ENCODE peak calls at places on chromosomes 7 and 10, in five cellular contexts. N is CD8-positive, alpha-beta T cell; Z is fibroblast of lung; F is BJ; K is upper lobe of left lung. P is an unnamed sample.

GRCh38 chr10:59654007-59654406 is 55.6 kb downstream of the SLC16A9 start:
- DNase-seq in N (no peak), Z (peak), F (no peak), K (no peak), P (no peak)

GRCh38 chr7:83794834-83795233 is 145.9 kb upstream of the SEMA3E start:
- DNase-seq in N (no peak), Z (no peak), F (no peak), K (no peak), P (no peak)

GRCh38 chr10:130820880-130821482 is 490.5 kb downstream of the TCERG1L start:
- DNase-seq in N (no peak), Z (no peak), F (no peak), K (no peak), P (no peak)

GRCh38 chr10:102342462-102342861 is 53.0 kb upstream of the NFKB2 start:
- DNase-seq in N (no peak), Z (peak), F (no peak), K (no peak), P (no peak)

GRCh38 chr10:130784326-130784725 is 527.2 kb downstream of the TCERG1L start:
- DNase-seq in N (no peak), Z (no peak), F (no peak), K (no peak), P (no peak)

GRCh38 chr10:99921948-99922347 is 87.8 kb downstream of the DNMBP start:
- DNase-seq in N (no peak), Z (no peak), F (no peak), K (no peak), P (no peak)

GRCh38 chr7:152544971-152545619 is 109.3 kb upstream of the KMT2C start:
- DNase-seq in N (no peak), Z (no peak), F (no peak), K (no peak), P (no peak)

GRCh38 chr10:79984851-79985250 is 35.9 kb upstream of the SFTPD start:
- DNase-seq in N (no peak), Z (peak), F (no peak), K (peak), P (no peak)

GRCh38 chr7:44283381-44284211 is 41.8 kb downstream of the CAMK2B start:
- DNase-seq in N (no peak), Z (no peak), F (no peak), K (peak), P (no peak)

DNA sequence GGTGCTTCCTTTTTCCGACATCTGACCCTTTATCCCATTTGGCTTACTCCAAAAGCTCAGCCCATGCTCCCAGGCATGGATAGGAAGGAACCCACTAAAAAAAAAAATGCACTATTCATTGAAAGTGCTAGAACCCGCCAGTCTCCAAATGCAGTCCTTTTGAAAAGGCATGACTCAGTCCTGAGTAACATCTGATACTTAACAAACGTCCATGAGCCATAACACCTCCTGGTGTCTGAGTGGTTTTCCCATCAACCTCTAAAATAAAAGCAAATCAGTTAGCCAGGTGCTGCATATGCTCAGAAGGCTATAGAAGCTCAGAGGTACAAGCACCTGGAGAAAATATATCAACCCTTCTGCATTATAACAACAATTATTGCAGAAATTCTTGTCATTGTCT is 45.0 kb upstream of the CACUL1 start:
- DNase-seq in N (no peak), Z (peak), F (no peak), K (no peak), P (no peak)
- TF ChIP-seq CTCF in N (no peak), Z (no peak), F (no peak), K (no peak), P (no peak)

DNA sequence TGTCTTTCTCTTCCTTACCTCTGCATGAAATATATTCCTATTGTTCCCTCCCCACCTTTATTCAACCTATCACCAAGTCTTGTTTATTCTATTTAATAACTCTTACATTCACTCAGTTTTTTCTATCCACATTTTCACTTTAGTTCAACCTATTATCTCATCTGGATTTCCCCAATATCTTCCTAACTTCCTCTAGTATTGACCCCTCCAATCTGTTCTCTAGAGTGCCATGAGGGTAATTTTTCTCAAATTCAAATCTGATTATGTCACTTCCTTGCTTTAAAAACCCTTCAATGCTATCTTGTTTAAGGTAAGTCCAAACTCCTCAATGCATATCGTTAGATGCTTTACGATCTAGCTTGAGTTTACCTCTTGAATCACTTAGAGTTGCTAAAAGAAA is 86.5 kb downstream of the SDHAF3 start:
- DNase-seq in N (no peak), Z (no peak), F (no peak), K (no peak), P (no peak)
- H3K4me3 ChIP-seq in N (no peak), Z (no peak), F (no peak), K (no peak), P (no peak)

DNA sequence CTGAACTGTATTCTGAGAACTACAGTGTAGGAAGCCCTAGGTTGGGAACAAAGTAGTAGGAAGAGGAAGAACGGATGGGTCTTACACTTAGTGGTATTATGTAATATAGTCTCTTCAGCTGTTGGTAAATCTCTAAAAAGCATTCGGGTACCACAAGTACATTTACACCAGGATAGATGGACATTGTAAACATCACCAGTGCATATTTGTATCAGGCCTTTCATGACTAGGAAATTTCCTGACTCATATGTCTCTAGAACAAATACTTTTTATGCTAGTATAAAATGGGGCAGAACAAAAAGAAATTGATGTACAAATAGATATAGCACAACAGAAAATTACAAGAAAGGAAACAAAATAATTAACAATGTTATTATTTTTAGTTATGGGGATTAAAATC is 21.5 kb upstream of the OR6B1 start:
- DNase-seq in N (no peak), Z (no peak), F (no peak), K (no peak), P (no peak)
- TF ChIP-seq CTCF in N (no peak), Z (no peak), F (no peak), K (no peak), P (no peak)

DNA sequence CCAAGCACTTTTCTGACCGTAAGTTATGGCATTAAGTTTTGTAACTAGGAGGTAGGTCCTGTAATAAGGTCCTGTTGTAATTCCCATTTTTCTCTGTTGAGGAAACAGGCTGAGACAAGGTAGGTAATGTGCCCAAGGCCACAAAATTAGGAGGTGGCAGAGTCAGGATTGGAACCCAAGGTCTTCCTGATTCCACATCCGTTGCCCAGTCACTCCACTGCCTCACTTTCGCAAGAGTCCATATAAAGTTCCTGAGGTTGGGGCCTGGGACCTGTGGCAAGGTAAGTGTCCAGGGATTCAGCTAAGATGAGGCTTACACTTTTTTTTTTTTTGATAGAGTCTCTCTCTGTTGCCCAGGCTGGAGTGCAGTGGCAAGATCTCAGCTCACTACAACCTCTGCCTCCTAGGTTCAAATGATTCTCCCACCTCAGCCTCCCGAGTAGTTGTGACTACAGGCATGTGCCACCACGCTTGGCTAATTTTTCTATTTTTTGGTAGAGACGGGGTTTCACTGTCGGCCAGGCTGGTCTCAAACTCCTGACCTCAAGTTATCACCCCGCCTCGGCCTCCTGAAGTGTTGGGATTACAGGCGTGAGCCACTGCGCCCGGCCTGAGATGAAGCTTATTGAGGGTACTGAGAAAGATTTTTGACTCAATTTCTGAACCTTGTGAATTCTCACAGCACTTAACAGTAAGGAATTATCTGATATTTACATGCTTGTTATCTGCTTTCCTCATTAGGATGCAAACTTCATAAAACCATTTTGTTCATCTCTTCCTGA is 20.3 kb upstream of the GNA12 start:
- DNase-seq in N (no peak), Z (no peak), F (no peak), K (no peak), P (no peak)
- H3K4me3 ChIP-seq in N (no peak), Z (no peak), F (no peak), K (peak), P (peak)

DNA sequence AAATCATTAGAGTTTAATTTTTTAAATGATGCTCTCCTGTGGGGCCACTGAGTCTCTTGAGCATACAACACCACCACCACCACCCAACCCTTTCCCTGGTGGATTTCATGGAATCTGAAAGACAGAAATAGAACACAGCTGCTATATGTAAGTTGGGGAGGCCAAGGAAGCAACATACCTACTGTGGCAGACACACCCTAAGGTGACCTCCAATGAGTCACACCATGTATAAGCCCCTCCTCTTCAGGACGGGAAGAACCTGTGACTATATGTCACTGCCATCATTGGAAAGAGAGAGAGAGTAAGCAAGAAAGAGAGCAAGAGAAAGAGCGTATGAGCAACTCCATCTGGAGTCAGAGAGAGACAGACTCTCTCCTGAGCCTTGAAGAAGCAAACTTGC is 172.4 kb upstream of the NFE2L3 start:
- DNase-seq in N (no peak), Z (no peak), F (no peak), K (no peak), P (no peak)
- TF ChIP-seq CTCF in N (no peak), Z (no peak), F (no peak), K (no peak), P (no peak)

GRCh38 chr7:130154501-130155317 is 50.5 kb downstream of the TMEM209 start:
- DNase-seq in N (no peak), Z (no peak), F (no peak), K (no peak), P (no peak)

GRCh38 chr7:130157700-130158099 is 47.5 kb downstream of the TMEM209 start:
- DNase-seq in N (no peak), Z (no peak), F (no peak), K (no peak), P (no peak)

GRCh38 chr7:130153251-130153908 is 51.8 kb downstream of the TMEM209 start:
- DNase-seq in N (no peak), Z (no peak), F (no peak), K (no peak), P (no peak)

GRCh38 chr7:130154131-130154500 is 51.1 kb downstream of the TMEM209 start:
- DNase-seq in N (no peak), Z (no peak), F (no peak), K (peak), P (no peak)

GRCh38 chr7:130156140-130156539 is 49.1 kb downstream of the TMEM209 start:
- DNase-seq in N (no peak), Z (no peak), F (no peak), K (no peak), P (no peak)
- H3K4me3 ChIP-seq in N (no peak), Z (no peak), F (no peak), K (no peak), P (no peak)

GRCh38 chr10:91409069-91409868 is 875 bp upstream of the HECTD2 start:
- DNase-seq in N (peak), Z (peak), F (no peak), K (peak), P (no peak)

GRCh38 chr10:91412688-91413087 is 2.5 kb downstream of the HECTD2 start:
- DNase-seq in N (no peak), Z (peak), F (no peak), K (no peak), P (no peak)

GRCh38 chr10:91410638-91411367 is 659 bp downstream of the HECTD2 start:
- DNase-seq in N (no peak), Z (peak), F (no peak), K (peak), P (no peak)

GRCh38 chr10:91406322-91406721 is 3.8 kb upstream of the HECTD2 start:
- DNase-seq in N (no peak), Z (no peak), F (no peak), K (no peak), P (no peak)

GRCh38 chr10:91409869-91410637 is at the start of gene HECTD2:
- DNase-seq in N (peak), Z (peak), F (no peak), K (peak), P (no peak)
- TF ChIP-seq CTCF in N (peak), Z (no peak), F (no peak), K (peak), P (no peak)

GRCh38 chr7:140641532-140642191 is 1.0 kb upstream of the DENND2A start:
- DNase-seq in N (no peak), Z (no peak), F (no peak), K (no peak), P (no peak)

GRCh38 chr7:140640727-140641531 is at the start of gene DENND2A:
- DNase-seq in N (no peak), Z (peak), F (no peak), K (peak), P (no peak)

GRCh38 chr7:140639366-140640053 is 1.1 kb downstream of the DENND2A start:
- DNase-seq in N (no peak), Z (peak), F (peak), K (no peak), P (no peak)

GRCh38 chr7:140638311-140638791 is 2.3 kb downstream of the DENND2A start:
- DNase-seq in N (no peak), Z (peak), F (no peak), K (no peak), P (no peak)

GRCh38 chr7:140640060-140640611 is 477 bp downstream of the DENND2A start:
- DNase-seq in N (no peak), Z (peak), F (no peak), K (no peak), P (no peak)
- H3K4me3 ChIP-seq in N (peak), Z (peak), F (peak), K (peak), P (peak)

GRCh38 chr7:143325215-143325614 is 9.3 kb downstream of the CLCN1 start:
- DNase-seq in N (no peak), Z (no peak), F (no peak), K (no peak), P (no peak)

GRCh38 chr7:143327903-143328302 is 12.0 kb downstream of the CLCN1 start:
- DNase-seq in N (no peak), Z (no peak), F (no peak), K (no peak), P (no peak)

GRCh38 chr7:143331179-143331825 is 15.4 kb downstream of the CLCN1 start:
- DNase-seq in N (no peak), Z (peak), F (peak), K (no peak), P (peak)

GRCh38 chr7:143334244-143334643 is 18.3 kb downstream of the CLCN1 start:
- DNase-seq in N (no peak), Z (no peak), F (no peak), K (no peak), P (no peak)

GRCh38 chr7:143329471-143330170 is 13.7 kb downstream of the CLCN1 start:
- DNase-seq in N (no peak), Z (no peak), F (no peak), K (no peak), P (no peak)
- TF ChIP-seq CTCF in N (no peak), Z (no peak), F (no peak), K (no peak), P (no peak)

GRCh38 chr10:132910186-132910880 is 32.0 kb downstream of the CFAP46 start:
- DNase-seq in N (no peak), Z (no peak), F (no peak), K (no peak), P (no peak)
- H3K4me3 ChIP-seq in N (no peak), Z (no peak), F (no peak), K (no peak), P (no peak)